ENCODE peak calls at places on chromosomes 3 and 15, in six cellular contexts. I is cardiac muscle cell, X is breast epithelium, H is thoracic aorta, K is spleen, V is GM23248. M is an unnamed sample.

GRCh38 chr3:134473868-134474546 is 11.8 kb downstream of the ANAPC13 start:
- DNase-seq in I (peak; percentile 93), X (peak; percentile 76), H (peak; percentile 49), K (no peak), V (peak; percentile 90), M (peak; percentile 76)

GRCh38 chr3:153350420-153350819 is 188.4 kb downstream of the RAP2B start:
- DNase-seq in I (no peak), X (no peak), H (no peak), K (no peak), V (peak; percentile 63), M (no peak)

GRCh38 chr3:187831125-187832051 is 86.1 kb upstream of the BCL6 start:
- DNase-seq in I (no peak), X (no peak), H (no peak), K (no peak), V (no peak), M (no peak)

GRCh38 chr3:128573160-128573559 is 77.5 kb downstream of the RPN1 start:
- DNase-seq in I (peak; percentile 23), X (no peak), H (no peak), K (no peak), V (no peak), M (no peak)

GRCh38 chr15:63338170-63338569 is 43.5 kb downstream of the CA12 start:
- DNase-seq in I (no peak), X (no peak), H (no peak), K (no peak), V (peak; percentile 86), M (no peak)

GRCh38 chr15:26472661-26473060 is 300.2 kb downstream of the GABRB3 start:
- DNase-seq in I (no peak), X (no peak), H (no peak), K (no peak), V (no peak), M (no peak)

GRCh38 chr3:178381555-178381954 is 154.7 kb upstream of the KCNMB2 start:
- DNase-seq in I (no peak), X (no peak), H (no peak), K (no peak), V (peak; percentile 40), M (no peak)

GRCh38 chr3:117853923-117854322 is 1144.3 kb downstream of the TUSC7 start:
- DNase-seq in I (no peak), X (no peak), H (no peak), K (no peak), V (peak; percentile 87), M (no peak)

GRCh38 chr3:126431103-126431534 is 36.4 kb downstream of the CFAP100 start:
- DNase-seq in I (no peak), X (no peak), H (no peak), K (peak; percentile 38), V (no peak), M (no peak)

GRCh38 chr15:99425666-99426301 is 140.0 kb upstream of the MEF2A start:
- DNase-seq in I (no peak), X (no peak), H (no peak), K (peak; percentile 59), V (no peak), M (no peak)

GRCh38 chr15:99424978-99425665 is 140.7 kb upstream of the MEF2A start:
- DNase-seq in I (peak; percentile 46), X (no peak), H (peak; percentile 40), K (peak; percentile 70), V (peak; percentile 82), M (peak; percentile 78)

GRCh38 chr15:99427668-99428361 is 138.0 kb upstream of the MEF2A start:
- DNase-seq in I (no peak), X (peak; percentile 30), H (no peak), K (peak; percentile 40), V (no peak), M (peak; percentile 6)

GRCh38 chr15:99427210-99427609 is 138.6 kb upstream of the MEF2A start:
- DNase-seq in I (no peak), X (peak; percentile 24), H (no peak), K (peak; percentile 44), V (no peak), M (no peak)

GRCh38 chr15:99426431-99427105 is 139.2 kb upstream of the MEF2A start:
- DNase-seq in I (no peak), X (peak; percentile 30), H (no peak), K (peak; percentile 59), V (no peak), M (peak; percentile 5)
- H3K27ac ChIP-seq in I (no peak overlapping the region), X (peak overlapping the region; percentile 75), H (peak overlapping the region; percentile 76), K (no peak overlapping the region), V (no peak overlapping the region), M (peak overlapping the region; percentile 96)

GRCh38 chr15:90232941-90233700 is 620 bp downstream of the CIB1 start:
- DNase-seq in I (peak; percentile 73), X (peak; percentile 70), H (no peak), K (peak; percentile 93), V (peak; percentile 74), M (peak; percentile 56)
- H3K27ac ChIP-seq in I (peak overlapping the region; percentile 57), X (peak overlapping the region; percentile 96), H (peak overlapping the region; percentile 92), K (peak overlapping the region; percentile 93), V (peak overlapping the region; percentile 82), M (peak overlapping the region; percentile 90)

DNA sequence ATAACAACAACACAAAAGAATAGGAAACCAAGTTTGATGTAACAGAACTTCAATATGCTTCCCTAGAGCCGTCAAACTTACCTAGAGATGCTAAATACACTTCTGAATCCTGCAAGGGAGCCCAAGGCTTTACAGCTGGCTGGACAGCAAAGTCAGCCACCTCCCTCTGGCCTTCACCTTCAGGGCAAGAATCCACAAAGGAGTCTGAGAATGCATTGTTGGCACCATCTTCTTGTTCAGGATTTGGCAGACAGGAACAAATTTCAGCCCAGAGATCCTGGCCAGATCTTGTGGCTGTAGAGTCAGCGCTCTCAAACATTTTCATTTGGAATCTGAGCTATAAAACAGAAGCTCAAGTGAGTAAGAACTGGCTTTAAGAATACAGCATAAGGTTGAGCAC is 2.2 kb downstream of the CCDC32 start:
- DNase-seq in I (no peak), X (no peak), H (no peak), K (no peak), V (no peak), M (no peak)
- H3K27ac ChIP-seq in I (no peak overlapping the region), X (no peak overlapping the region), H (no peak overlapping the region), K (no peak overlapping the region), V (no peak overlapping the region), M (no peak overlapping the region)

GRCh38 chr3:101195951-101196713 is 124.2 kb downstream of the IMPG2 start:
- DNase-seq in I (peak; percentile 57), X (no peak), H (no peak), K (no peak), V (peak; percentile 80), M (no peak)
- H3K27ac ChIP-seq in I (no peak overlapping the region), X (no peak overlapping the region), H (no peak overlapping the region), K (no peak overlapping the region), V (no peak overlapping the region), M (no peak overlapping the region)

GRCh38 chr3:32434206-32434605 is 42.6 kb downstream of the CMTM7 start:
- DNase-seq in I (no peak), X (no peak), H (no peak), K (no peak), V (no peak), M (no peak)
- H3K27ac ChIP-seq in I (no peak overlapping the region), X (no peak overlapping the region), H (no peak overlapping the region), K (peak overlapping the region; percentile 84), V (no peak overlapping the region), M (no peak overlapping the region)

DNA sequence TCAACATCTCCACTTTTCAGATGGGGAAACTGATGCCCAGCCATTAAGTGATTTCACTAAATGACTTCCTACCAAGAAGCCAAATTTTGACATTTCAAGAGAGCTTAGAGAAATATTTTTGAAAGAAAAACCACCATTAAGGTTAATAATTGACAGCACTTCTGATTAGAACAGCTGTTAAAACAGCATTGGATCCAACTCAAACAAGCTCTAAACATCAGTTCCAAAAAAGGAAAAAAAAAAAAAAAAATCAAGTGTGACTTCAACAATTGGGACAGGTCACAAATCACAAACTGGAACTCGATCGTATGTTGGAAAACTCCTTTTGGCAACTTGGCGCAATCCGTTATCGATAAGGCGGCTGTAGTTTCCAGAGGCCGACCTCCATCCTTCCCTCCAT is 17.9 kb downstream of the TLE3 start:
- DNase-seq in I (no peak), X (no peak), H (no peak), K (no peak), V (no peak), M (no peak)
- H3K27ac ChIP-seq in I (no peak overlapping the region), X (no peak overlapping the region), H (no peak overlapping the region), K (no peak overlapping the region), V (no peak overlapping the region), M (no peak overlapping the region)

DNA sequence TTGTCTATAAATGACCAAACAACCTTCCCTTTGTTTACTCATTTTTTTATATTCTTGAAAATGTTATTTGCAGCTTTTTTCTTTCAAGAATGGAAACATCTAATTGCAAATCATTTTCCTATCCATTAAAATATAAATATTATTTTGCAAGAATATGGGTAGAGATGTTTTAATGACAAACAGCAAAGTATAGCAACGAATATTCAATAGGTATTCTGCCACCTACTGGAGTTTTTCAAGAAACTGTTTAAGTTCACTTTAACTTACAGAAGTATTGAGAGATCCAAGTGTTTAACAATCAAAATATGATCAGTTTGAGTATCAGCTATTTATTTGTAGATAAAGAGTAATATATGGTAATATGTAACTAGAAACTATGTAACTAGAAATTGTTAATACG is 6.9 kb upstream of the EOGT start:
- DNase-seq in I (no peak), X (no peak), H (no peak), K (no peak), V (peak; percentile 42), M (no peak)
- H3K27ac ChIP-seq in I (no peak overlapping the region), X (no peak overlapping the region), H (no peak overlapping the region), K (no peak overlapping the region), V (no peak overlapping the region), M (no peak overlapping the region)

GRCh38 chr3:152202976-152203626 is 65.6 kb upstream of the MBNL1 start:
- DNase-seq in I (no peak), X (no peak), H (no peak), K (no peak), V (no peak), M (no peak)

GRCh38 chr3:152198655-152199054 is 70.1 kb upstream of the MBNL1 start:
- DNase-seq in I (no peak), X (no peak), H (no peak), K (no peak), V (no peak), M (no peak)

GRCh38 chr3:152199069-152199838 is 69.5 kb upstream of the MBNL1 start:
- DNase-seq in I (no peak), X (no peak), H (no peak), K (no peak), V (no peak), M (no peak)

GRCh38 chr3:152197937-152198336 is 70.8 kb upstream of the MBNL1 start:
- DNase-seq in I (no peak), X (no peak), H (no peak), K (no peak), V (no peak), M (no peak)

DNA sequence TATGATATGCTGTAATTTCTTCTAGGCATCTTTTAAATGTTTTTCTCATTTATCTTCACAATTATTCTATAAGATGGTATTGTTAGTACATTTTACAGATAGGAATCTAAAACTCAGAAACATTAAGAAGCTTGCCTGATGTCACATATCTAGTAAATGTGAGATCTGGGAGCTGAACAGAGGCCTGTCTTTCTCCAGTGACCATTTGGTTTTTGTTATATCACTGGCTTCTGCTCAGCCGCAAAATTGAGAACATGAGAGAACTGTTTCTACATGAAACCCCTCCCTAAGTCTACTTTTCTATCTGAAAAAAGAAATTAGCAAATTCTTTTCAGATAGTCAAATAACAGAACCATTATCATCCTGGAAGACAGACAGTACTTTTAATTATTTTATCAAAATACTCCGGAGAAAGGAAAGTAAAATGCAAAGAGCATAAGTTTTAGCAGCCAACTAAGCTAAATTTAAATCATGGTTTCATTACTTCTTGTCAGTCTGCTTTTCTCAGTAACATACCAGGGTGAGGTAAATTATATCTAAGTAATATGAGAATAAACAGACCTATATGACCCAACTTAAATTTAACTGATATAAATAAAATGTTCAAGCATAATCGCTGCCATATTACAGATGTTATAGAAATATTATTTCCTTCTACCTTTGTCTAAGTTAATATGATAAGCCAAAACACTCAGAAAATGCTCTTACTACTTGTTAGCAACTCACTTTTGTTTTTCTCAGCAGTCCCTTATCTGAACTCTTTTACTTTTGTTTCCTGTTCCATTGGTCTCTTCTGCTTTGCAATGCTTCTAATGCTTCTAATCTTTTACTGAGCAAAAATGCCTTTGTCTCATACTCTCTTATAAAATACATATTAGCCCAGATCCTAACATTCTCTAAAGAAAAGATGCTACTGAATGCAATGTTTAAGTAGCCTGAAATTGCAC is 68.0 kb upstream of the MBNL1 start:
- DNase-seq in I (no peak), X (no peak), H (no peak), K (no peak), V (no peak), M (no peak)
- H3K27ac ChIP-seq in I (peak overlapping the region; percentile 70), X (peak overlapping the region; percentile 62), H (peak overlapping the region; percentile 91), K (peak overlapping the region; percentile 89), V (no peak overlapping the region), M (peak overlapping the region; percentile 55)

M was measured in heart left ventricle.